ENCODE peak calls at places on chromosomes 16 and 17, in five cellular contexts. D is EH, M is B cell, B is colonic mucosa, R is fibroblast of lung. X is an unnamed sample.

GRCh38 chr17:3888343-3889171 is 4.3 kb downstream of the CAMKK1 start:
- DNase-seq in M (no peak), R (peak; percentile 94), D (peak; percentile 92), B (peak; percentile 88), X (no peak)

GRCh38 chr16:85369741-85370528 is 243.2 kb upstream of the GSE1 start:
- DNase-seq in B (peak; percentile 82), D (peak; percentile 54), R (no peak), M (peak; percentile 83), X (peak; percentile 66)

GRCh38 chr17:78724544-78724943 is 57.5 kb downstream of the CYTH1 start:
- DNase-seq in D (peak; percentile 31), R (no peak), M (no peak), B (no peak), X (no peak)

GRCh38 chr17:19341641-19342610 is 20.6 kb downstream of the B9D1 start:
- DNase-seq in R (peak; percentile 38), B (no peak), D (peak; percentile 46), M (peak; percentile 29), X (no peak)

GRCh38 chr17:12727881-12728280 is 61.4 kb upstream of the ARHGAP44 start:
- DNase-seq in R (peak; percentile 51), D (peak; percentile 67), M (no peak), B (no peak), X (no peak)

GRCh38 chr17:59840329-59840907 is 52.3 kb downstream of the TUBD1 start:
- DNase-seq in R (peak; percentile 35), M (no peak), D (peak; percentile 60), B (no peak), X (no peak)

GRCh38 chr17:79620207-79621038 is 9.6 kb upstream of the RBFOX3 start:
- DNase-seq in M (peak; percentile 24), R (no peak), D (no peak), B (no peak), X (no peak)

GRCh38 chr17:21841839-21842238 is 149.5 kb downstream of the KCNJ18 start:
- DNase-seq in B (no peak), R (no peak), M (no peak), D (no peak), X (no peak)

X was measured in NAMALWA.